ENCODE peak calls at places on chromosomes 5 and 9, in six cellular contexts. One of them, this sample, is unnamed. For H3K36me3, the result is how much of the 10 kb centered on the place peaks cover.

GRCh38 chr9:123537809-123538208 is 181.8 kb downstream of the CRB2 start:
- DNase-seq in transverse colon: no peak
- DNase-seq in prostate gland: no peak
- DNase-seq in GM12878: no peak
- DNase-seq in HCT116: no peak
- DNase-seq in upper lobe of left lung: no peak
- DNase-seq in this sample: no peak

GRCh38 chr5:59769041-59769360 is 124.5 kb downstream of the PDE4D start:
- DNase-seq in transverse colon: no peak
- DNase-seq in prostate gland: no peak
- DNase-seq in GM12878: no peak
- DNase-seq in HCT116: no peak
- DNase-seq in upper lobe of left lung: no peak
- DNase-seq in this sample: no peak

GRCh38 chr9:81791076-81791475 is 101.7 kb upstream of the TLE1 start:
- DNase-seq in transverse colon: no peak
- DNase-seq in prostate gland: no peak
- DNase-seq in GM12878: no peak
- DNase-seq in HCT116: no peak
- DNase-seq in upper lobe of left lung: no peak
- DNase-seq in this sample: no peak

GRCh38 chr5:107383414-107383813 is 287.3 kb downstream of the EFNA5 start:
- DNase-seq in transverse colon: no peak
- DNase-seq in prostate gland: no peak
- DNase-seq in GM12878: no peak
- DNase-seq in HCT116: no peak
- DNase-seq in upper lobe of left lung: no peak
- DNase-seq in this sample: no peak

GRCh38 chr5:3131161-3131560 is 379.7 kb upstream of the IRX2 start:
- DNase-seq in transverse colon: no peak
- DNase-seq in prostate gland: no peak
- DNase-seq in GM12878: no peak
- DNase-seq in HCT116: no peak
- DNase-seq in upper lobe of left lung: no peak
- DNase-seq in this sample: no peak

GRCh38 chr5:138351056-138351455 is 1.4 kb upstream of the KDM3B start:
- DNase-seq in transverse colon: no peak
- DNase-seq in prostate gland: no peak
- DNase-seq in GM12878: no peak
- DNase-seq in HCT116: no peak
- DNase-seq in upper lobe of left lung: no peak
- DNase-seq in this sample: no peak

GRCh38 chr5:84384604-84385575 is at the start of gene EDIL3:
- DNase-seq in transverse colon: peak
- DNase-seq in prostate gland: no peak
- DNase-seq in GM12878: no peak
- DNase-seq in HCT116: no peak
- DNase-seq in upper lobe of left lung: peak
- DNase-seq in this sample: no peak

GRCh38 chr5:150186137-150186536 is 3.7 kb upstream of the SLC6A7 start:
- DNase-seq in transverse colon: no peak
- DNase-seq in prostate gland: no peak
- DNase-seq in GM12878: no peak
- DNase-seq in HCT116: no peak
- DNase-seq in upper lobe of left lung: no peak
- DNase-seq in this sample: no peak

GRCh38 chr5:89769975-89770374 is 639.6 kb downstream of the CETN3 start:
- DNase-seq in transverse colon: no peak
- DNase-seq in prostate gland: no peak
- DNase-seq in GM12878: no peak
- DNase-seq in HCT116: peak
- DNase-seq in upper lobe of left lung: no peak
- DNase-seq in this sample: no peak

GRCh38 chr9:16029056-16029615 is 476.3 kb downstream of the CCDC171 start:
- DNase-seq in transverse colon: no peak
- DNase-seq in prostate gland: no peak
- DNase-seq in GM12878: no peak
- DNase-seq in HCT116: no peak
- DNase-seq in upper lobe of left lung: no peak
- DNase-seq in this sample: no peak

GRCh38 chr5:133508314-133508713 is 104.0 kb downstream of the FSTL4 start:
- DNase-seq in transverse colon: no peak
- DNase-seq in prostate gland: no peak
- DNase-seq in GM12878: no peak
- DNase-seq in HCT116: no peak
- DNase-seq in upper lobe of left lung: no peak
- DNase-seq in this sample: no peak

GRCh38 chr5:159911349-159911748 is 4.9 kb upstream of the ADRA1B start:
- DNase-seq in transverse colon: no peak
- DNase-seq in prostate gland: no peak
- DNase-seq in GM12878: no peak
- DNase-seq in HCT116: no peak
- DNase-seq in upper lobe of left lung: peak
- DNase-seq in this sample: no peak

GRCh38 chr5:168472329-168472728 is 13.9 kb upstream of the RARS1 start:
- DNase-seq in transverse colon: no peak
- DNase-seq in prostate gland: no peak
- DNase-seq in GM12878: no peak
- DNase-seq in HCT116: no peak
- DNase-seq in upper lobe of left lung: no peak
- DNase-seq in this sample: no peak

GRCh38 chr9:6068983-6069382 is 53.6 kb upstream of the RANBP6 start:
- DNase-seq in transverse colon: no peak
- DNase-seq in prostate gland: no peak
- DNase-seq in GM12878: peak
- DNase-seq in HCT116: no peak
- DNase-seq in upper lobe of left lung: no peak
- DNase-seq in this sample: no peak

GRCh38 chr5:113267361-113267900 is 167.4 kb downstream of the TSSK1B start:
- DNase-seq in transverse colon: no peak
- DNase-seq in prostate gland: no peak
- DNase-seq in GM12878: no peak
- DNase-seq in HCT116: no peak
- DNase-seq in upper lobe of left lung: no peak
- DNase-seq in this sample: no peak

GRCh38 chr5:67268233-67269011 is 71.8 kb upstream of the CD180 start:
- DNase-seq in transverse colon: peak
- DNase-seq in prostate gland: peak
- DNase-seq in GM12878: no peak
- DNase-seq in HCT116: no peak
- DNase-seq in upper lobe of left lung: peak
- DNase-seq in this sample: peak

GRCh38 chr9:2134391-2134790 is 119.2 kb downstream of the SMARCA2 start:
- DNase-seq in transverse colon: no peak
- DNase-seq in prostate gland: no peak
- DNase-seq in GM12878: no peak
- DNase-seq in HCT116: no peak
- DNase-seq in upper lobe of left lung: no peak
- DNase-seq in this sample: no peak

GRCh38 chr5:153491408-153491807 is 938 bp downstream of the GRIA1 start:
- DNase-seq in transverse colon: no peak
- DNase-seq in prostate gland: no peak
- DNase-seq in GM12878: no peak
- DNase-seq in HCT116: no peak
- DNase-seq in upper lobe of left lung: no peak
- DNase-seq in this sample: no peak

GRCh38 chr5:87524217-87524616 is 111.5 kb upstream of the CCNH start:
- DNase-seq in transverse colon: no peak
- DNase-seq in prostate gland: no peak
- DNase-seq in GM12878: no peak
- DNase-seq in HCT116: no peak
- DNase-seq in upper lobe of left lung: no peak
- DNase-seq in this sample: no peak

GRCh38 chr9:112836394-112836793 is 54.3 kb downstream of the SLC46A2 start:
- DNase-seq in transverse colon: peak
- DNase-seq in prostate gland: no peak
- DNase-seq in GM12878: no peak
- DNase-seq in HCT116: no peak
- DNase-seq in upper lobe of left lung: no peak
- DNase-seq in this sample: no peak

GRCh38 chr5:56124885-56125250 is 108.3 kb downstream of the ANKRD55 start:
- DNase-seq in transverse colon: no peak
- DNase-seq in prostate gland: no peak
- DNase-seq in GM12878: no peak
- DNase-seq in HCT116: no peak
- DNase-seq in upper lobe of left lung: no peak
- DNase-seq in this sample: no peak

DNA sequence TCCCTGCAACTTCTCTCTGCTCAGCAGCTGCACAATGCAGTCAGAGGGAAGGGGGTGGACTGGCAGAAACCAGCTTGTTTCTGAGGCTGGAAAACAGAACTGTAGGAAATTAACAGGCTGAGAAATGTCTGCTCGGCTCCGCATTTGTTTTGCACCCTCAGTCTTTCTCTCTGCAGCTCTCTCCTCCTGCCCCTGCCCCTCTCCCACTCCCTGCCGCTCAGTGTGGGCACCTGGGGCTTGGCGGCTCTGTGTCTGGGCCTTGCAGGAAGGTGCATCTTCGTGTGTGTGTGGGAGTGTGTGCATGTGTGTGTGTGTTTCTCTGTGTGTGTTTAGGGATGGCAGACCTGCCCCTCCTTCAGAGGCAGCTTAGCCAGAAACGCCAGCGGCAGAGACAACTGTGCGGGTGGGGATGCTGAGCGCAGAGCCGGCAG is 53.0 kb downstream of the PCDH1 start:
- DNase-seq in transverse colon: no peak
- DNase-seq in prostate gland: no peak
- DNase-seq in GM12878: no peak
- DNase-seq in HCT116: no peak
- DNase-seq in upper lobe of left lung: peak
- DNase-seq in this sample: no peak
- TF ChIP-seq POLR2AphosphoS5 in transverse colon: no peak
- TF ChIP-seq POLR2AphosphoS5 in prostate gland: no peak
- TF ChIP-seq POLR2AphosphoS5 in GM12878: no peak
- TF ChIP-seq POLR2AphosphoS5 in HCT116: no peak
- TF ChIP-seq POLR2AphosphoS5 in upper lobe of left lung: no peak
- TF ChIP-seq POLR2AphosphoS5 in this sample: no peak

DNA sequence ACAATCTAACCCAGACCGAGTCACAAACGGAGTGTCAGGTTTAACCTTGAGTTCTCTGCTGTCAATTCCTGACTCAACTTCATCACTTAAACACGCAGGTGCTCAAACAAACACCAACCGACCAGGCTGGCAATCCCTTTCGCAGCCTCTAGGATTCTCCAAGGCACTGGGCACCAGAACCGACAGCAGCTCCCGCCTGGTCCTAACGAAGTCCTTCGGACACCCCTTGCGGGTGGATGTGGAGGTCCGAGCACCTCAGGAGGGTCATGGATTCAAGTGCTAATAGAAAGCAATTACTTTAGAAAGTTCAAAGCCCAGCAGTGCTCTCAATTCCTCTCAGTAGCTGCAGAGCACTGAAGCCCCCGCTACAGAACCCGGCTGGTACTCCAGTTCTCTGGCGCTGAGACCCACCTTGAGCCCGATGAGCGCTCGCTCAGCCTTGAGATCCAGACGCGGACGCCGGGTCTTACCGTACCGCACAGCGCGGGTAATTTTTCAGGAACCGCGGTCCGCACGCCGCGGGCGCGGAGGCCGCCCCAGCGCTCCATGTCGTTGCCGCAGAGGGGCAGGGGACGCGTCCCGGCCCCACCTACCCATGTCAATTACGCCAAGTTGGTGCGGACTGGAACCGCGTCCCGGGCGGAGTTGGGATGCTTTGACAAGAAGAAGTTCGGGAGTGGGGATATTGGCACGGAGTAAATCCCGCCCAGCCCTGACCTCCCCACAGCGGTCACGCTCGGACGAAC is 672 bp downstream of the MARCHF3 start:
- DNase-seq in transverse colon: peak
- DNase-seq in prostate gland: peak
- DNase-seq in GM12878: no peak
- DNase-seq in HCT116: peak
- DNase-seq in upper lobe of left lung: peak
- DNase-seq in this sample: peak
- TF ChIP-seq CTCF in transverse colon: peak
- TF ChIP-seq CTCF in prostate gland: peak
- TF ChIP-seq CTCF in GM12878: peak
- TF ChIP-seq CTCF in HCT116: peak
- TF ChIP-seq CTCF in upper lobe of left lung: peak
- TF ChIP-seq CTCF in this sample: peak

GRCh38 chr9:95480346-95480745 is 36.4 kb downstream of the PTCH1 start:
- DNase-seq in transverse colon: no peak
- DNase-seq in prostate gland: no peak
- DNase-seq in GM12878: no peak
- DNase-seq in HCT116: no peak
- DNase-seq in upper lobe of left lung: no peak
- DNase-seq in this sample: no peak

GRCh38 chr9:95477885-95478790 is 38.6 kb downstream of the PTCH1 start:
- DNase-seq in transverse colon: no peak
- DNase-seq in prostate gland: no peak
- DNase-seq in GM12878: no peak
- DNase-seq in HCT116: no peak
- DNase-seq in upper lobe of left lung: no peak
- DNase-seq in this sample: no peak

GRCh38 chr9:95481000-95481399 is 35.8 kb downstream of the PTCH1 start:
- DNase-seq in transverse colon: no peak
- DNase-seq in prostate gland: no peak
- DNase-seq in GM12878: peak
- DNase-seq in HCT116: no peak
- DNase-seq in upper lobe of left lung: no peak
- DNase-seq in this sample: no peak

GRCh38 chr9:95483431-95483830 is 33.3 kb downstream of the PTCH1 start:
- DNase-seq in transverse colon: no peak
- DNase-seq in prostate gland: no peak
- DNase-seq in GM12878: no peak
- DNase-seq in HCT116: no peak
- DNase-seq in upper lobe of left lung: no peak
- DNase-seq in this sample: no peak

DNA sequence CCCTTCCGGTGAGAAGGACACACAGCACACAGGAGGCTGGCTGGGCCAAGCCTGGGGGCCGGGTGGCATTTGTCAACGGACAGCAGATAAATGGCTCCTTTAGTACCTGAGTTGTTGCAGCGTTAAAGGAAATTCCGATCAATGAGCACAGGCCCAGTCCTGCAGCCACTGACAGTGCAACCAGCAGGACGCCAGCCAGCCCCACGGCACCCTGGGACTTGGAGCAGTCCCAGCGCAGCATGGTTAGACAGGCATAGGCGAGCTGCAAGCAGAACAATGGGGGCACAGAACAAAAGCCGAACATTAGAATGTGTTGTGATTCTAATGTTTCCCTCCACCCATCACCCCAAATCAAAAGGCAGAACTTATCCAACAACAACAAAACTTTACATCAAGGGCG is 39.3 kb downstream of the PTCH1 start:
- DNase-seq in transverse colon: no peak
- DNase-seq in prostate gland: peak
- DNase-seq in GM12878: no peak
- DNase-seq in HCT116: no peak
- DNase-seq in upper lobe of left lung: peak
- DNase-seq in this sample: no peak
- H3K36me3 ChIP-seq in transverse colon: under half
- H3K36me3 ChIP-seq in prostate gland: under half
- H3K36me3 ChIP-seq in GM12878: under half
- H3K36me3 ChIP-seq in HCT116: under half
- H3K36me3 ChIP-seq in upper lobe of left lung: half or more
- H3K36me3 ChIP-seq in this sample: half or more

DNA sequence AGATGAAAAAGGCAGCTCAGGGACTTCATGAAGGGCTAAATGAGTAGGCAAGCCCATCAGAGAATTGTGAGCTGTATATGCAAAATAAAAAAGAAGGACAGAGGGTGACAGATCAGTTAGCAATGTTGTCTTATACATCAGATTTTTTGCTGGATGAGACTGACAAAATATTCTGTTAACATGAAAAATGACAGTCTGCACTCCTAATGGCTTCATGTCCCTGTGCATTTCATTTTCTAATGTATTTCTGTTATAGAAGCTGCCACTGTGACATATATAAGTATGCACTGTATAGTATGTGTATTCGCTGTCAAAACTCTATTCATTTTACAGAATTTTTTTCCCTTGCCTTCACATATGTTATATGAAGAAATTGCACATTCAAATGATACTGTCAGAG is 559.5 kb downstream of the DMRTA1 start:
- DNase-seq in transverse colon: no peak
- DNase-seq in prostate gland: no peak
- DNase-seq in GM12878: no peak
- DNase-seq in HCT116: no peak
- DNase-seq in upper lobe of left lung: no peak
- DNase-seq in this sample: no peak
- TF ChIP-seq POLR2AphosphoS5 in transverse colon: no peak
- TF ChIP-seq POLR2AphosphoS5 in prostate gland: no peak
- TF ChIP-seq POLR2AphosphoS5 in GM12878: no peak
- TF ChIP-seq POLR2AphosphoS5 in HCT116: no peak
- TF ChIP-seq POLR2AphosphoS5 in upper lobe of left lung: no peak
- TF ChIP-seq POLR2AphosphoS5 in this sample: no peak

This sample was measured in suprapubic skin.